ENCODE peak calls at places on chromosomes 7 and 10, in nine cellular contexts. V is MM.1S, B is OCI-LY7, Z is HCT116, H is GM23338, D is hepatocyte, Y is neural progenitor cell, X is SK-N-SH, K is PC-3. O is an unnamed sample.
A peak's percentile ranks its signal among the peaks of the same experiment; 100 is the strongest.

GRCh38 chr10:25561761-25562160 is 372.3 kb upstream of the MYO3A start:
- DNase-seq in D (no peak), X (peak; percentile 14), Z (no peak), B (no peak), H (no peak), V (no peak), Y (no peak), K (no peak), O (no peak)

GRCh38 chr10:77602913-77603528 is 34.6 kb downstream of the KCNMA1 start:
- DNase-seq in Y (no peak), B (no peak), H (no peak), X (no peak), D (no peak), K (no peak), Z (no peak), V (no peak), O (peak; percentile 33)

GRCh38 chr10:72248477-72249151 is 25.1 kb upstream of the DDIT4 start:
- DNase-seq in H (peak; percentile 76), K (no peak), B (peak; percentile 95), Z (no peak), V (peak; percentile 97), D (peak; percentile 81), X (peak; percentile 35), Y (no peak), O (peak; percentile 33)

GRCh38 chr10:131726967-131727366 is 173.8 kb upstream of the PPP2R2D start:
- DNase-seq in B (no peak), Y (no peak), H (no peak), K (no peak), X (peak; percentile 33), V (no peak), Z (no peak), D (no peak), O (no peak)

GRCh38 chr7:16465469-16466086 is at the start of gene SOSTDC1:
- DNase-seq in X (peak; percentile 27), Y (peak; percentile 54), H (peak; percentile 62), K (peak; percentile 13), Z (no peak), B (no peak), D (peak; percentile 61), V (no peak), O (peak; percentile 23)

GRCh38 chr10:105585215-105585614 is 944.1 kb downstream of the SORCS3 start:
- DNase-seq in H (no peak), V (no peak), X (no peak), D (no peak), B (no peak), K (peak; percentile 22), Y (no peak), Z (no peak), O (no peak)

GRCh38 chr10:80196270-80196949 is 8.9 kb downstream of the ANXA11 start:
- DNase-seq in V (peak; percentile 89), D (peak; percentile 88), K (peak; percentile 100), H (no peak), Y (no peak), X (no peak), Z (peak; percentile 90), B (peak; percentile 40), O (peak; percentile 82)

GRCh38 chr7:11792122-11792521 is 39.9 kb downstream of the THSD7A start:
- DNase-seq in Y (no peak), V (no peak), K (no peak), D (no peak), X (no peak), H (no peak), B (no peak), Z (no peak), O (no peak)

GRCh38 chr10:125633517-125633999 is 49.4 kb downstream of the TEX36 start:
- DNase-seq in B (no peak), D (no peak), K (peak; percentile 72), H (no peak), V (no peak), Y (no peak), X (no peak), Z (peak; percentile 8), O (no peak)

DNA sequence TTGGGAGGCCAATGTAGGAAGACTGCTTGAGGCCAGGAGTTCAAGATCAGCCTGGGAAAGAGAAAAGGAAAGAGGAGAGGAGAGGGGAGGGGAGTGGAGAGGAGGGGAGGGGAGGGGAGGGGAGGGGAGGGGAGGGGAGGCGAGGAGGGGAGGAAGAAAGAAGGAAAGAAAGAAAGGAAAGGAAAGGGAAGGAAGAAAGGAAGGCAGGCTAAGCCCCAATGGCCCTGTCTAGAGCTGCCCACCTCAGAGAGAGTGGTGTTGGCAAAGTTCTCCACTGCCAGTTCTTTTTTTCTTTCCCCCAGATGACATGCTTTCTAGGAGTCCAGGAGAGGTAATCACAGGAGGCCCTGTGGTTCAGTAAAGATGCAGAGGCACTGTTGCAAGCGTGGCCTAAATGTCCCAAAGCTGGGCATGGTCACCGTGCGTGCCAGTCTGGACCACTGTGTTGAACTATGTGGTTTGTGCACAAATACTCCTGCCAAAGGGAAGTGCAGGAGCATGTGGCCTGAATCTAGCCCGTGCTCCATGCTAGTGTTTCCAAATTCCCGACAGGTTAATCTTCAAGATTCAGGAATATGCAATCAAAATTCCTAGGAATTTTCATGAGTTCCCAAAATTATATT is 39.7 kb downstream of the ODAD2 start:
- DNase-seq in Z (no peak), D (no peak), K (no peak), B (no peak), X (no peak), V (no peak), Y (no peak), H (no peak), O (no peak)
- H3K4me2 ChIP-seq in Z (no peak overlapping the region), D (no peak overlapping the region), K (no peak overlapping the region), B (peak overlapping the region; percentile 48), X (no peak overlapping the region), V (peak overlapping the region; percentile 25), Y (no peak overlapping the region), H (no peak overlapping the region), O (no peak overlapping the region)

DNA sequence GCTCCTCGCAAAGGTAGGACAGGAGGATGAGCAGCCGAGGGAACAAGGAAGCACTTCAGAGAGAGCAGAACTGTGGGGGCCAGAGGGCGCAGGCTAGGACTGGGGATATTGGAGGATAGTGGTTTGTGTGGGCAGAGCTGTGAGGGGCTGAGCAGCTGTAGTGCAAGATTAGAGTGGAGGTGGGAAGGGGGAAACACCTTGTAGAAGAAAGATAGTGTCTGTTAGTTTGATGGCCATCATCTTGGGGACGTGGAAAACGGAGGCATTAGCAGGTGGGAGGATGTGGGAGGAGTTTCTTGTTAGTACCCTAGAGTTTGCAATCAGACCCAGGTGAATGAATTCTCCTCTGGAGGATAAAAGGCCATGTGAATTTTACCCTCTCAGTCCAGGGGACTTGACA is 33.9 kb downstream of the PRSS2 start:
- DNase-seq in D (no peak), X (no peak), H (no peak), V (no peak), Y (no peak), K (no peak), Z (no peak), B (peak; percentile 62), O (no peak)
- H3K27ac ChIP-seq in D (no peak overlapping the region), X (no peak overlapping the region), H (no peak overlapping the region), V (no peak overlapping the region), Y (no peak overlapping the region), K (no peak overlapping the region), Z (no peak overlapping the region), B (peak overlapping the region; percentile 100), O (no peak overlapping the region)

GRCh38 chr7:157299613-157300405 is 37.0 kb upstream of the DNAJB6 start:
- DNase-seq in H (peak; percentile 35), Z (peak; percentile 36), V (no peak), D (no peak), X (peak; percentile 71), Y (no peak), B (no peak), K (peak; percentile 26), O (no peak)
- TF ChIP-seq EZH2phosphoT487 in H (no peak), Z (no peak), V (no peak), D (no peak), X (no peak), Y (no peak), B (no peak), K (no peak), O (no peak)

DNA sequence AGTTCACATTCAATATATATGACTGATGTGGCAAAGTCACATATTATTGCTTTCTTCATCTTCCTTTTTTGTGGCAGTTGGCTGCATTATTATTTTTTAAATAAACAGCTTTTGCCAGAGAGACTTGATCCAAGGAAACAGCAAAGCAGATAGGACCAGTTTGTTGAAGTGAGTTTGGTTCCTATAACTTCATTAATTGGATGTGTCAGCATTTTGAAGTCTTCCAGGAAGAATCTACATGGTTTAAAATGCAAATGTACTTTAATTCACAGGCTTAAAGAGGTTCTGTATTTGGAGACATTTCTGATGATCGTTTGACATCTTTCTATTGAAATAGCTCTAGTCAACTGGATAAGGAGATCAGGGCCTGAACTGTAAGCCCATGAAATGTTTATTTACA is 13.2 kb downstream of the UBE2D1 start:
- DNase-seq in H (no peak), V (no peak), K (no peak), Y (peak; percentile 5), B (no peak), Z (no peak), X (no peak), D (no peak), O (no peak)
- H3K4me2 ChIP-seq in H (peak overlapping the region; percentile 56), V (no peak overlapping the region), K (no peak overlapping the region), Y (peak overlapping the region; percentile 70), B (no peak overlapping the region), Z (no peak overlapping the region), X (no peak overlapping the region), D (no peak overlapping the region), O (no peak overlapping the region)

DNA sequence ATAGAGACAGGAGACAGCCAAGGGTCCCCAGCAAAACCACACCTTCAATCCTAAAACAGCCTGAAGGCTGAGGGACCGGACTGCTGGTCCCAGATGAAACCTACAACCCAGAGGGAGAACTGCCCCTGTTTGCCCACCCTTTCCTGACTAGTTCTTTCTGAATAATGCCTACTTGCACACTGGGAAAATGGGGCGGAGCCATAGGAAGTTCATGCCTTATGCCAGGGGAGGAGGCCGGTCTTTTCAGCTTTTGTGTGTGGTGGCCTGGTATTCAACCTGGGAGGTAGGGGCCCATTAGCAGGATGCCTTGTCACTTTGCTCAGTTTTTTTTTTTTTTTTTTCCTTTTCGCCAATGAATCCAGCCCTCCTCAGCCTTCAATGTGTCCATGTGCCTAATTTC is 20.7 kb downstream of the TOMM7 start:
- DNase-seq in Z (no peak), K (no peak), D (peak; percentile 14), B (no peak), H (peak; percentile 60), X (no peak), Y (no peak), V (no peak), O (no peak)
- H3K27ac ChIP-seq in Z (no peak overlapping the region), K (no peak overlapping the region), D (no peak overlapping the region), B (no peak overlapping the region), H (peak overlapping the region; percentile 23), X (no peak overlapping the region), Y (no peak overlapping the region), V (no peak overlapping the region), O (no peak overlapping the region)

GRCh38 chr10:66823301-66823700 is 102.5 kb upstream of the LRRTM3 start:
- DNase-seq in K (no peak), Z (no peak), D (no peak), B (no peak), X (no peak), V (no peak), Y (peak; percentile 46), H (peak; percentile 29), O (no peak)

GRCh38 chr10:66819691-66820090 is 106.1 kb upstream of the LRRTM3 start:
- DNase-seq in K (peak; percentile 42), V (no peak), X (no peak), B (no peak), Y (no peak), Z (no peak), H (no peak), D (no peak), O (no peak)

GRCh38 chr10:66827353-66827752 is 98.5 kb upstream of the LRRTM3 start:
- DNase-seq in Y (no peak), V (no peak), X (no peak), B (no peak), H (no peak), K (peak; percentile 100), Z (peak; percentile 33), D (no peak), O (peak; percentile 64)

GRCh38 chr10:66822801-66823200 is 103.0 kb upstream of the LRRTM3 start:
- DNase-seq in B (no peak), K (no peak), V (no peak), Y (peak; percentile 90), H (peak; percentile 44), Z (no peak), D (no peak), X (no peak), O (no peak)
- TF ChIP-seq EZH2phosphoT487 in B (no peak), K (no peak), V (no peak), Y (peak; percentile 92), H (no peak), Z (no peak), D (no peak), X (no peak), O (no peak)

O was measured in GM23248.